ENCODE peak calls at places on chromosomes 6 and 20, in eight cellular contexts. I is A673, N is IMR-90, H is GM12891, P is Calu3, K is LoVo, X is brain microvascular endothelial cell, M is NCI-H2029 treated with DMSO at 0.1 percent for 48 hours. C is an unnamed sample.

GRCh38 chr6:9848094-9848493 is 566.8 kb downstream of the TFAP2A start:
- DNase-seq in I (no peak), N (peak; percentile 39), H (no peak), P (no peak), K (no peak), X (no peak), M (no peak), C (no peak)

GRCh38 chr6:2764610-2765165 is 505 bp upstream of the WRNIP1 start:
- DNase-seq in I (peak; percentile 83), N (peak; percentile 70), H (peak; percentile 34), P (peak; percentile 36), K (peak; percentile 55), X (peak; percentile 69), M (peak; percentile 90), C (peak; percentile 91)

GRCh38 chr20:62452475-62453095 is 23.2 kb downstream of the GATA5 start:
- DNase-seq in I (no peak), N (no peak), H (no peak), P (no peak), K (no peak), X (no peak), M (no peak), C (no peak)

GRCh38 chr6:138004423-138005287 is 102.6 kb downstream of the PERP start:
- DNase-seq in I (peak; percentile 53), N (peak; percentile 41), H (peak; percentile 19), P (peak; percentile 13), K (peak; percentile 23), X (peak; percentile 23), M (no peak), C (peak; percentile 65)

GRCh38 chr6:27753668-27754407 is 158.4 kb downstream of the OR2B2 start:
- DNase-seq in I (peak; percentile 97), N (peak; percentile 76), H (no peak), P (peak; percentile 87), K (peak; percentile 88), X (peak; percentile 91), M (peak; percentile 1), C (peak; percentile 93)

GRCh38 chr20:24698189-24698588 is 228.8 kb downstream of the SYNDIG1 start:
- DNase-seq in I (no peak), N (no peak), H (no peak), P (no peak), K (no peak), X (no peak), M (no peak), C (no peak)

GRCh38 chr20:62641749-62642665 is at the start of gene SLCO4A1:
- DNase-seq in I (peak; percentile 93), N (peak; percentile 44), H (peak; percentile 97), P (peak; percentile 95), K (peak; percentile 87), X (no peak), M (no peak), C (peak; percentile 84)

GRCh38 chr6:9520417-9521151 is 894.3 kb downstream of the TFAP2A start:
- DNase-seq in I (peak; percentile 74), N (peak; percentile 89), H (no peak), P (no peak), K (no peak), X (peak; percentile 84), M (no peak), C (no peak)

GRCh38 chr6:82365011-82365751 is 1.6 kb downstream of the TPBG start:
- DNase-seq in I (peak; percentile 43), N (peak; percentile 35), H (no peak), P (peak; percentile 59), K (no peak), X (peak; percentile 6), M (peak; percentile 94), C (peak; percentile 57)

GRCh38 chr6:151914475-151914874 is 107.0 kb downstream of the ESR1 start:
- DNase-seq in I (no peak), N (no peak), H (no peak), P (no peak), K (peak; percentile 34), X (peak; percentile 12), M (no peak), C (no peak)